ENCODE peak calls at places on chromosomes 11 and 22, in five cellular contexts. One of them, this sample, is unnamed.

GRCh38 chr22:38086942-38087341 is 3.0 kb upstream of the SLC16A8 start:
- DNase-seq in A549: no peak
- DNase-seq in K562: no peak
- DNase-seq in HepG2: no peak
- DNase-seq in H1: no peak
- DNase-seq in this sample: no peak

GRCh38 chr11:57791321-57792059 is 29.9 kb downstream of the CTNND1 start:
- DNase-seq in HepG2: no peak
- DNase-seq in K562: no peak
- DNase-seq in H1: no peak
- DNase-seq in A549: no peak
- DNase-seq in this sample: no peak

GRCh38 chr22:29343313-29343805 is 27.9 kb upstream of the RASL10A start:
- DNase-seq in HepG2: no peak
- DNase-seq in K562: no peak
- DNase-seq in H1: no peak
- DNase-seq in A549: no peak
- DNase-seq in this sample: no peak

GRCh38 chr11:29125621-29126020 is 891.2 kb downstream of the KCNA4 start:
- DNase-seq in A549: no peak
- DNase-seq in H1: no peak
- DNase-seq in HepG2: no peak
- DNase-seq in K562: no peak
- DNase-seq in this sample: no peak

GRCh38 chr11:61290905-61291690 is 4.0 kb downstream of the VWCE start:
- DNase-seq in K562: no peak
- DNase-seq in HepG2: no peak
- DNase-seq in A549: no peak
- DNase-seq in H1: peak; percentile 65
- DNase-seq in this sample: no peak

GRCh38 chr22:46695346-46696224 is 42.5 kb downstream of the CERK start:
- DNase-seq in K562: no peak
- DNase-seq in H1: no peak
- DNase-seq in HepG2: no peak
- DNase-seq in A549: no peak
- DNase-seq in this sample: no peak

GRCh38 chr11:45924036-45924915 is 1.8 kb downstream of the LARGE2 start:
- DNase-seq in K562: no peak
- DNase-seq in A549: no peak
- DNase-seq in H1: no peak
- DNase-seq in HepG2: no peak
- DNase-seq in this sample: no peak

GRCh38 chr22:39365406-39365782 is 15.6 kb downstream of the SYNGR1 start:
- DNase-seq in K562: no peak
- DNase-seq in A549: no peak
- DNase-seq in H1: no peak
- DNase-seq in HepG2: no peak
- DNase-seq in this sample: no peak

GRCh38 chr22:47042861-47043496 is 280.5 kb downstream of the TBC1D22A start:
- DNase-seq in K562: no peak
- DNase-seq in H1: no peak
- DNase-seq in A549: no peak
- DNase-seq in HepG2: no peak
- DNase-seq in this sample: no peak

GRCh38 chr11:1693327-1694063 is 3.5 kb upstream of the KRTAP5-6 start:
- DNase-seq in K562: peak; percentile 72
- DNase-seq in H1: peak; percentile 95
- DNase-seq in HepG2: peak; percentile 50
- DNase-seq in A549: peak; percentile 82
- DNase-seq in this sample: no peak

DNA sequence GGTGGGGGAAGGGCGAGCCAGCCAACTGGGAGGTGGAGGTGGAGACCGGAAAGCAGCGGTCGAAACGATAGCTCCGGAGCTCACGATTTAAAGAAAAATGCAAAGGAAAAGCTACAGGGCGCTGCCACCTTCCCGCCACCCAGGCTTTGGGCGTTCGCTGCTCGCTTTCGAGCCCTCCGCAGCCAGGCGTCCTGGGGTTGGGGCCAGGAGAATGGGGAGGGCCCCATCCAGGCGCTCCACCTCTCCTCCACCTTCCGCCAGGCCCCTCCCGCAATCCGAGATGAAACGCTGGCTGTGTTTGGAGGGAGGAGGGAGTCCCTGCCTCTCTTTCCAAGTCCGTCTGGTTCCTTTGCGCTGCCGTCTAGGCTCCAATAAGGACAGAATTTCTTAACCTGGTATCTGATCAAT is 452 bp upstream of the ABTB2 start:
- DNase-seq in K562: peak; percentile 67
- DNase-seq in H1: no peak
- DNase-seq in HepG2: peak; percentile 75
- DNase-seq in A549: peak; percentile 82
- DNase-seq in this sample: no peak
- TF ChIP-seq POLR2A in K562: no peak
- TF ChIP-seq POLR2A in H1: peak; percentile 44
- TF ChIP-seq POLR2A in HepG2: no peak
- TF ChIP-seq POLR2A in A549: no peak
- TF ChIP-seq POLR2A in this sample: no peak

GRCh38 chr11:71055925-71056324 is 196.5 kb downstream of the SHANK2 start:
- DNase-seq in A549: no peak
- DNase-seq in K562: no peak
- DNase-seq in H1: no peak
- DNase-seq in HepG2: no peak
- DNase-seq in this sample: no peak
- TF ChIP-seq KDM1A in A549: no peak
- TF ChIP-seq KDM1A in K562: no peak
- TF ChIP-seq KDM1A in H1: no peak
- TF ChIP-seq KDM1A in HepG2: no peak
- TF ChIP-seq KDM1A in this sample: no peak

GRCh38 chr11:47186076-47186936 is at the start of gene PACSIN3:
- DNase-seq in A549: peak; percentile 58
- DNase-seq in HepG2: peak; percentile 43
- DNase-seq in H1: peak; percentile 81
- DNase-seq in K562: peak; percentile 64
- DNase-seq in this sample: no peak
- TF ChIP-seq POLR2A in A549: peak; percentile 59
- TF ChIP-seq POLR2A in HepG2: no peak
- TF ChIP-seq POLR2A in H1: peak; percentile 91
- TF ChIP-seq POLR2A in K562: no peak
- TF ChIP-seq POLR2A in this sample: no peak

DNA sequence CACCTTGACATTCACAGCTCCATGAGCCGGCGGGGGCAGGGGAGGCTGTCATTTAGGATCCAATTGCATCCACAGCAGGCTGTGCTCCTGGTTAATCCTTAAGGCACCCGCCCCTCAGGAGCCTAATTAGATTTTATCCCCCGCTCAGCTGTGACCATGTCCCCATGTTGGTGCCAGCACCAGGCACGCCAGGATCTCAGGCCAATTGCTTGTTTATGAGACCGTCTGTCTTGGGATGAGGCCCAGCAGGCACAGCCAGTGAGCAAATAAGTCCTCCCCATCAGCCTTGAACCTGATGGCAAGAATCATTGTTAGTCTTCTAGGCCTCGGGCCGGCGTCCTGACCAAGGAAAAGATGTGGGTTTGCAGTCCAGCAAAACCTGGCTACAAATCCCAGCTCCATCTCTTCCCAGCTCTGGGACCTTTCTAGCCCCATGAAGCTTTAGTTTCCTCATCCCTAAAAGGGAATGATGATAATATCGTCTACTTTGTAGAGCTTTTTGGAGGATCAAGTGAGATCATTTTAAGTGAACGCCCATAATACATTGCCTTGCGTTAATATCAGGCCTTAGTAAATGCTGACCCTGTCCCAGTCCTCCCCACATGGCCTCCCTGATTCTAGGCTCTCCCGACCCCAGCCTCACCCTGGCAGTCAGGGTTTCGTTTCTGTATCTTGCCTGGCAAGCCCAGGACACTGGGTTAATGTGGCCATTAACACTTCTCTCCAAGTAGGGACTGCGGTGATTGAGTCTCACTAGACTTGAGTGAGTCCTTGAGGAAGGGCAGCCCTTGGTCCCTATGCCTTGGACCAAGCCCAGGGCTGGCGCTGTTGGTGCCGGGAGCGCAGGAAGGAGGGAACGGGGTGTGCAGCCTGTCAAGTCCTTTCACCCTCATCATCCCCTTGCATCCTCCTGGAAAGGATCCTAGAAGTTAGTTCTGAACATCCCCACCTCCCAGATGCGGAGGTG is 57.1 kb downstream of the TP53I11 start:
- DNase-seq in HepG2: no peak
- DNase-seq in K562: no peak
- DNase-seq in A549: no peak
- DNase-seq in H1: no peak
- DNase-seq in this sample: no peak
- TF ChIP-seq KDM1A in HepG2: no peak
- TF ChIP-seq KDM1A in K562: no peak
- TF ChIP-seq KDM1A in A549: no peak
- TF ChIP-seq KDM1A in H1: no peak
- TF ChIP-seq KDM1A in this sample: no peak

DNA sequence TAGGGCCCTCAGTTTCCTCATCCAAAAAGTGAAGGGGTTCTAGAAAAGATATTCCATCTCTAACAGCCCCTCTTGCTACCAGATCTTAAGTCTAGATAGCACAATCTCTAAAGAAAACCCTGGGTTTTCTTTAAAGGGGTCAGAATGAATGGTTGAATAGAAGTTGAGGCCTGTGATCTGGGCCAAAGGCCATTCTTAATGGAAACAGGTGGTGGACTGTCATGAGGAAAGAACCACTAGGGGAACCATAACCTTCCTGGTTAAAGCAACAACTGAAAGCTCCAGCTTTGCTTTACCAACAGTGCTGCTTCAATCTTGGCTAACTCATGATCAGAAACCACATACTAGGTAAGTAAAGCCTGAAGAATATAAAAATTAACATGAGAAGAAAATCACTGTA is 1.8 kb downstream of the CELF1 start:
- DNase-seq in H1: no peak
- DNase-seq in A549: peak; percentile 58
- DNase-seq in HepG2: peak; percentile 57
- DNase-seq in K562: peak; percentile 64
- DNase-seq in this sample: no peak
- TF ChIP-seq POLR2A in H1: no peak
- TF ChIP-seq POLR2A in A549: no peak
- TF ChIP-seq POLR2A in HepG2: no peak
- TF ChIP-seq POLR2A in K562: no peak
- TF ChIP-seq POLR2A in this sample: no peak

GRCh38 chr22:45067731-45068130 is 57.9 kb upstream of the PHF21B start:
- DNase-seq in H1: no peak
- DNase-seq in HepG2: no peak
- DNase-seq in A549: no peak
- DNase-seq in K562: no peak
- DNase-seq in this sample: no peak
- TF ChIP-seq KDM1A in H1: no peak
- TF ChIP-seq KDM1A in HepG2: no peak
- TF ChIP-seq KDM1A in A549: no peak
- TF ChIP-seq KDM1A in K562: no peak
- TF ChIP-seq KDM1A in this sample: no peak

GRCh38 chr22:41925783-41926460 is 684 bp downstream of the TNFRSF13C start:
- DNase-seq in HepG2: peak; percentile 45
- DNase-seq in K562: peak; percentile 78
- DNase-seq in A549: peak; percentile 48
- DNase-seq in H1: peak; percentile 95
- DNase-seq in this sample: no peak
- TF ChIP-seq POLR2A in HepG2: no peak
- TF ChIP-seq POLR2A in K562: no peak
- TF ChIP-seq POLR2A in A549: no peak
- TF ChIP-seq POLR2A in H1: no peak
- TF ChIP-seq POLR2A in this sample: peak; percentile 54